ENCODE peak calls at places on chromosomes 5 and 9, in eight cellular contexts. P is right atrium auricular region; I is neural crest cell; N is activated T-cell treated with anti-CD3 and anti-CD28 coated beads, Interleukin-2, amount 50 U/mL, for 24 hours; S is AG09309; C is activated naive CD4-positive, alpha-beta T cell treated with anti-CD3 and anti-CD28 coated beads for 36 hours; O is C1 segment of cervical spinal cord; Q is nucleus accumbens. U is an unnamed sample.

GRCh38 chr9:91836515-91836914 is 113.5 kb downstream of the ROR2 start:
- DNase-seq in P (no peak), I (no peak), N (no peak), S (no peak), C (no peak), O (no peak), Q (no peak), U (no peak)

GRCh38 chr9:35070823-35071813 is 1.3 kb downstream of the VCP start:
- DNase-seq in P (no peak), I (no peak), N (no peak), S (no peak), C (peak; percentile 49), O (no peak), Q (no peak), U (no peak)

GRCh38 chr9:15743512-15743911 is 190.7 kb downstream of the CCDC171 start:
- DNase-seq in P (no peak), I (no peak), N (no peak), S (no peak), C (no peak), O (no peak), Q (no peak), U (no peak)

GRCh38 chr5:17260549-17260948 is 43.1 kb downstream of the BASP1 start:
- DNase-seq in P (no peak), I (no peak), N (no peak), S (no peak), C (no peak), O (no peak), Q (no peak), U (no peak)

GRCh38 chr9:34337404-34337803 is 8.0 kb downstream of the NUDT2 start:
- DNase-seq in P (no peak), I (no peak), N (no peak), S (no peak), C (no peak), O (no peak), Q (no peak), U (no peak)

GRCh38 chr9:6907772-6908381 is 150.1 kb downstream of the KDM4C start:
- DNase-seq in P (no peak), I (peak; percentile 18), N (no peak), S (peak; percentile 4), C (no peak), O (no peak), Q (no peak), U (peak; percentile 8)

GRCh38 chr9:2087500-2088313 is 72.6 kb downstream of the SMARCA2 start:
- DNase-seq in P (no peak), I (no peak), N (no peak), S (no peak), C (peak; percentile 26), O (no peak), Q (no peak), U (peak; percentile 15)

GRCh38 chr9:89000973-89001916 is 10.0 kb downstream of the S1PR3 start:
- DNase-seq in P (peak; percentile 94), I (peak; percentile 94), N (peak; percentile 84), S (peak; percentile 25), C (peak; percentile 91), O (peak; percentile 74), Q (peak; percentile 75), U (peak; percentile 80)

GRCh38 chr9:88421348-88421747 is 33.1 kb downstream of the SPIN1 start:
- DNase-seq in P (no peak), I (no peak), N (no peak), S (no peak), C (no peak), O (no peak), Q (no peak), U (no peak)

GRCh38 chr5:147968855-147969254 is 62.5 kb upstream of the C5orf46 start:
- DNase-seq in P (no peak), I (no peak), N (no peak), S (no peak), C (no peak), O (no peak), Q (no peak), U (no peak)

GRCh38 chr5:172285226-172286143 is 1.9 kb upstream of the UBTD2 start:
- DNase-seq in P (no peak), I (no peak), N (no peak), S (no peak), C (no peak), O (no peak), Q (no peak), U (no peak)

GRCh38 chr5:61252643-61252925 is 79.5 kb upstream of the ZSWIM6 start:
- DNase-seq in P (no peak), I (no peak), N (no peak), S (no peak), C (no peak), O (no peak), Q (no peak), U (no peak)

GRCh38 chr5:127987354-127988148 is 96.0 kb upstream of the SLC12A2 start:
- DNase-seq in P (no peak), I (no peak), N (no peak), S (no peak), C (no peak), O (no peak), Q (no peak), U (no peak)

GRCh38 chr5:133652951-133653601 is 40.7 kb upstream of the FSTL4 start:
- DNase-seq in P (no peak), I (no peak), N (no peak), S (no peak), C (no peak), O (no peak), Q (no peak), U (peak; percentile 27)

GRCh38 chr9:134730761-134731496 is 89.3 kb downstream of the COL5A1 start:
- DNase-seq in P (no peak), I (no peak), N (no peak), S (no peak), C (no peak), O (no peak), Q (no peak), U (no peak)

GRCh38 chr5:77851229-77852067 is 75.3 kb upstream of the TBCA start:
- DNase-seq in P (no peak), I (peak; percentile 29), N (peak; percentile 43), S (no peak), C (peak; percentile 27), O (peak; percentile 14), Q (peak; percentile 46), U (no peak)

GRCh38 chr5:90488791-90489190 is 14.1 kb downstream of the POLR3G start:
- DNase-seq in P (no peak), I (no peak), N (no peak), S (peak; percentile 43), C (no peak), O (no peak), Q (no peak), U (no peak)

GRCh38 chr5:136526021-136526420 is 160.7 kb upstream of the TRPC7 start:
- DNase-seq in P (no peak), I (no peak), N (no peak), S (no peak), C (no peak), O (no peak), Q (no peak), U (no peak)

GRCh38 chr5:98679963-98680362 is 93.5 kb upstream of the RGMB start:
- DNase-seq in P (no peak), I (no peak), N (no peak), S (no peak), C (no peak), O (no peak), Q (no peak), U (no peak)

U was measured in DND-41.